ENCODE peak calls at places on chromosomes 12 and 14, in eight cellular contexts. Z is upper lobe of left lung, F is A549, W is tibial nerve, X is Peyer's patch, D is stomach, M is uterus, U is body of pancreas. P is an unnamed sample.

GRCh38 chr12:52874573-52875435 is 26.0 kb upstream of the KRT78 start:
- DNase-seq in D (no peak), Z (no peak), X (no peak), U (no peak), F (no peak), W (no peak), M (no peak), P (no peak)

GRCh38 chr12:98431089-98431488 is 84.3 kb upstream of the TMPO start:
- DNase-seq in U (no peak), X (no peak), Z (no peak), M (no peak), D (no peak), F (no peak), W (no peak), P (no peak)

GRCh38 chr12:26113853-26114719 is 10.8 kb downstream of the BHLHE41 start:
- DNase-seq in W (peak), Z (peak), X (peak), F (peak), D (peak), U (peak), M (peak), P (peak)

GRCh38 chr12:95723693-95724384 is 66.7 kb downstream of the NTN4 start:
- DNase-seq in M (no peak), D (no peak), U (no peak), F (no peak), W (no peak), X (no peak), Z (no peak), P (no peak)

GRCh38 chr12:53191096-53191884 is 10.6 kb upstream of the CSAD start:
- DNase-seq in U (no peak), W (no peak), Z (no peak), F (no peak), X (no peak), M (no peak), D (no peak), P (no peak)

GRCh38 chr14:105879867-105880561 is 353.6 kb downstream of the TMEM121 start:
- DNase-seq in W (peak), F (no peak), M (peak), D (peak), Z (peak), U (peak), X (peak), P (peak)

GRCh38 chr12:109839444-109839843 is 6.2 kb upstream of the TRPV4 start:
- DNase-seq in W (no peak), D (no peak), Z (no peak), X (no peak), U (no peak), F (no peak), M (no peak), P (no peak)

GRCh38 chr14:69876848-69877306 is 2.3 kb upstream of the SMOC1 start:
- DNase-seq in Z (no peak), D (no peak), X (no peak), M (peak), U (peak), F (no peak), W (no peak), P (no peak)

GRCh38 chr12:68623984-68624383 is 13.3 kb downstream of the RAP1B start:
- DNase-seq in U (no peak), M (no peak), F (no peak), X (no peak), W (no peak), D (no peak), Z (no peak), P (no peak)

GRCh38 chr12:53980448-53981388 is 4.2 kb upstream of the HOXC10 start:
- DNase-seq in X (no peak), U (no peak), W (no peak), M (no peak), D (no peak), Z (no peak), F (no peak), P (no peak)

GRCh38 chr12:93518725-93519124 is 51.4 kb downstream of the MRPL42 start:
- DNase-seq in F (no peak), D (no peak), M (no peak), W (no peak), Z (no peak), U (no peak), X (no peak), P (no peak)

GRCh38 chr12:101780599-101780998 is 41.3 kb upstream of the SYCP3 start:
- DNase-seq in M (no peak), U (no peak), X (no peak), F (no peak), Z (no peak), D (no peak), W (no peak), P (no peak)

GRCh38 chr12:105013892-105014291 is 27.8 kb downstream of the NOPCHAP1 start:
- DNase-seq in W (no peak), U (no peak), X (no peak), M (no peak), D (no peak), Z (no peak), F (no peak), P (no peak)

GRCh38 chr14:38481939-38482678 is 226.2 kb upstream of the CLEC14A start:
- DNase-seq in Z (peak), F (no peak), U (no peak), W (no peak), X (no peak), M (no peak), D (no peak), P (no peak)

GRCh38 chr14:68448379-68448778 is 344.5 kb downstream of the ZFP36L1 start:
- DNase-seq in D (no peak), W (no peak), X (no peak), U (no peak), M (no peak), F (no peak), Z (no peak), P (no peak)
- H3K27ac ChIP-seq in D (peak), W (no peak), X (peak), U (no peak), M (peak), F (peak), Z (no peak), P (no peak)

DNA sequence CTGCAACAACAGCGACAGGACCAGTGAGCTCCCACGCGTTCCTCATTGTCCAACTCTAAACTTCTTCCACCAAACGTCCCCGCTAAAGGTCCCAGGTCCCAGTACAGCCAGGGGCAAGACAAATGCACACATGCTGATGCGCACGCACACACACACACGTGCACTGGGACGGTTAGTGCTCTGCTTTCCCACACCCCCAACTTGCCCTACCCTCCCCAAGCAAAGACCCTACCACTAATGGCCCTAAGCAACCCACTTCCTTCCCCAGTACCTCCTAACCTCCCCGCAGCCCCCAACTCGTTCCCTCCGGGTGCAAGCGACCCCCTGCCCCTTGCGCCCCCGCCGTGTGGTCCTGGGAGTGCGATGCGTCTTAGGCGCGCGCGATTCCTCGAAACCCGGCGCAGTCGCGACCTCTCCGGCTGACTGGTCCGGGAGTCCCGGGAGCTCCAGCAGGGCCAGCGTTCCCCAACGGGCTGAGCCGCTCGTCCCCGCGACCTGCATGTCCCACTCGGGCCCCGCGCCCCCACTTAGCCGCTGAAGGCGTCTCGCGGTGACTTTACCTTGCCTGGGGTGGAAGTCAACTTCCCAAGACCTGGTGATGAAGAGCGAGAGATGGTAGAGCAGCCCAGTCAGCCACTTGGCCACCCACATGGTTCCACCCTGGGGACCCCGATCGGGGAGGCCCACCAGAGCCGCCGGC is 582 bp downstream of the ADAMTS20 start:
- DNase-seq in D (no peak), M (no peak), W (no peak), F (no peak), X (no peak), Z (no peak), U (no peak), P (no peak)
- H3K4me3 ChIP-seq in D (no peak), M (no peak), W (no peak), F (no peak), X (no peak), Z (no peak), U (no peak), P (peak)

DNA sequence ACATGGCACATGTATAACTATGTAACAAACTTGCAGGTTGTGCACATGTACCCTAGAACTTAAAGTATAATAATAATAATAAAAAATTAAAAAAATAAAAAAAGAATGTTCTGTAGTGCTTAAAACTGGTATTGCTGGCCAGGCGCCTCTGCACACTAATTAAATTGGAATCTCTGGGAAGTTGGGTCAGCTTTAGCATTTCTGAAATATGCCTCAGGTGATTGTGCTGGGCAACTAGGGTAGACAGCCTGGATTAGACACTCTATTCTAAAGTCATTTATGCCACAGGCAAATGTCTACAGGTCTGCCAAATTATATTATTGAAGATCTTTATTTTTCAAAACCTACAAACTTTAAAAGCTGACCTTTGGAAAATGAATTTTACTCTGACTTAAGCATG is 55.3 kb downstream of the PPM1H start:
- DNase-seq in U (no peak), X (no peak), F (no peak), D (no peak), Z (no peak), W (no peak), M (no peak), P (no peak)
- TF ChIP-seq POLR2A in U (no peak), X (no peak), F (no peak), D (no peak), Z (no peak), W (no peak), M (no peak), P (no peak)

DNA sequence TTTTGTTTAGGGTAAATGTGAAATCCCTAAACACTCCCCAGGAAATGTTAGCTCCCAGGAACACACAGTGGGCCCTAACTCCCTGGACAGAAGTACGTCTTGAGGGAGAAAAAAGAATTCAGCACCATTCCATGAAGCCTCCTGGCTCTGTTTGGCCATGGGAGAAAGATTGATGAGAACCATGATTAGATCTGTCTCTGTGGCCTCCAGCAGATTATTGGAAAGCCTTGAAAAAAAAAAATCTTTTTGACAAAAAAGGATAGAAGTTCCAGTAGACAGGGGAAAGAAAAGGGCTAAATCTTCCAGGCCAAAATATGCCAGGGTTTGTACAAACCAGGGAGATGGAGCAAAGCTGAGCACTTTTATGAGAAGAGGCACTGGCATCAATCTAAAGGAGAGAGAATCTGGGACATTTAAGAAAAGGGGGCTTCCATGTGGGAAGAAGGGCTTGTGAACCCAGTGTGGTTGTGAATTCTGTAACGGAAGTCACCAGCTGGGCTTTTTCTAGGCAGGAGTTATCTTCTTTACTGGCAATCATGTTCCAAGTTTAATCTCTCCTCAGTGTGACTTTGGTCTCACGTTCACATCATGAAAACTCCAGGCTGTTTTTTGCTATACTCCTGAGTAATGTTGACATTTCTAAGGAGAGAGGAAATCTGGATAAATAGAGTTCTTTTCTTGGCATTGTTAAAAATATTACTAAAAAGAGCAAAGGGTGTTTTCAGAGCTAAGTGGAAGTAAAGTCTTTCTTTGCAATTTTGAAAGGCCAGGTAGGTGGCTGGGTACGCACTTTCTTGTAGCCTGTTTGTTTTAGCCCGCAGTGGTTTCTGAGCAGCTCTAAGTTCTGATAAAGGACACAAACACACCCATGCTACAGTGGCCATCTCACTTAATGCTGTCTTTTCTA is 426.7 kb downstream of the RAD51B start:
- DNase-seq in W (no peak), X (no peak), U (peak), Z (no peak), F (no peak), D (no peak), M (no peak), P (no peak)
- H3K27ac ChIP-seq in W (peak), X (peak), U (peak), Z (peak), F (peak), D (peak), M (peak), P (peak)

DNA sequence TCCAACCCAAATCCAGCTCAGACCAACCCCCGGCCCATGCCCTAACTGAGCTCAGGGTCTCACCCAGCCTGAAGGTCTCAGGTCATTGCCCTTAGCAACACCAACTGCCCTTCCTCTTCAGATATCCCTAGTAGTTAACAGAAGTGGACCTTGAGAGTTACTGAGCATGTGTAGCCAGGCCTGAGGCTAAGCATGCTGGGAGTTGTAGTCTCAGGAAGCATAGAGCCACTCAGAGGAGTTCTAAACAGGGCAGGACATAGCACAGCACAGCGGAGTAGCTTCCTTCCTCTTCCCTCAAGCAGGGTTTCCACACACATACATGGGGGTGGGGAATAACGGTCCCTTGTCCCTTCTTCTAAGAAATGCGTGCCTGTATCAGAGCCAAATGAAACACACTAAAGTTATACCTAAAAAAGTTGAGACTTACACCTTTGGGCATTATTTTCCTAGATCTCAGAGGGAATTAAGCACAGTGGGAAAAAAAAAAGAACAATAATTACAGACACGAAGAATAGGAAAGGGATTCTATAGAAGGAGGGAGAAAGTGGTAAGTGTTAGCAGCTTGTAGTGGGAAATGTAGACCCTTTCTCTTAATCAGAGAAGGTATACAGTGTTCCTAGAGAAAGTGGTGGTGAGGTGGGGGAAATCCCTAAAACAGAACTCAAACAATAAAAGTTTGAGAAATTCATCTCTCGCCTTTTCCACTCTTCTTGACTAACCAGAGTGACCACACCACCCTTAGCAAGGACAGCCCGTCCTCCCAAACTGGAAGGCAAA is 4.4 kb downstream of the KMT2D start:
- DNase-seq in D (peak), F (peak), W (no peak), M (peak), Z (peak), U (peak), X (peak), P (no peak)
- H3K4me3 ChIP-seq in D (peak), F (no peak), W (peak), M (no peak), Z (peak), U (no peak), X (no peak), P (peak)

GRCh38 chr14:64947710-64948611 is 5.4 kb upstream of the GPX2 start:
- DNase-seq in X (no peak), D (no peak), Z (no peak), F (no peak), W (no peak), U (no peak), M (no peak), P (peak)
- TF ChIP-seq POLR2A in X (no peak), D (no peak), Z (no peak), F (no peak), W (no peak), U (no peak), M (no peak), P (no peak)

GRCh38 chr14:49960453-49960852 is 67.6 kb downstream of the ARF6 start:
- DNase-seq in U (no peak), X (no peak), Z (peak), D (no peak), W (no peak), M (no peak), F (no peak), P (no peak)
- H3K27ac ChIP-seq in U (no peak), X (no peak), Z (peak), D (no peak), W (peak), M (no peak), F (peak), P (peak)

P was measured in suprapubic skin.